ENCODE peak calls at places on chromosomes 7 and 10, in four cellular contexts. X is sigmoid colon, Z is WTC11, R is prostate gland. Y is an unnamed sample.

GRCh38 chr10:17213646-17214349 is 12.3 kb upstream of the TRDMT1 start:
- DNase-seq in Z (no peak), X (no peak), R (no peak), Y (no peak)

GRCh38 chr7:122550545-122550944 is 148.4 kb downstream of the RNF133 start:
- DNase-seq in R (no peak), Z (no peak), X (no peak), Y (no peak)

GRCh38 chr10:10126231-10126630 is 891.4 kb upstream of the CELF2 start:
- DNase-seq in Z (no peak), R (no peak), X (no peak), Y (no peak)

GRCh38 chr10:77214799-77215198 is 422.8 kb downstream of the KCNMA1 start:
- DNase-seq in X (no peak), R (no peak), Z (no peak), Y (no peak)

GRCh38 chr7:39130740-39131538 is 153.2 kb downstream of the POU6F2 start:
- DNase-seq in X (no peak), Z (no peak), R (no peak), Y (no peak)

GRCh38 chr7:133230591-133231194 is 22.2 kb upstream of the EXOC4 start:
- DNase-seq in X (no peak), R (peak), Z (peak), Y (no peak)

GRCh38 chr10:3412071-3412582 is 239.5 kb upstream of the PITRM1 start:
- DNase-seq in X (no peak), R (no peak), Z (no peak), Y (peak)

GRCh38 chr7:154503962-154504550 is 451.9 kb downstream of the DPP6 start:
- DNase-seq in R (no peak), Z (no peak), X (no peak), Y (no peak)

GRCh38 chr10:8902926-8903325 is 848.4 kb downstream of the GATA3 start:
- DNase-seq in X (no peak), R (no peak), Z (no peak), Y (no peak)

GRCh38 chr7:146768941-146769340 is 652.3 kb downstream of the CNTNAP2 start:
- DNase-seq in X (no peak), Z (no peak), R (no peak), Y (no peak)

GRCh38 chr10:1632141-1632540 is 105.2 kb downstream of the ADARB2 start:
- DNase-seq in Z (no peak), R (no peak), X (no peak), Y (no peak)

GRCh38 chr7:94223375-94224084 is 171.2 kb upstream of the COL1A2 start:
- DNase-seq in Z (peak), X (no peak), R (no peak), Y (no peak)

GRCh38 chr10:132298038-132298935 is 9.5 kb downstream of the STK32C start:
- DNase-seq in Z (no peak), X (peak), R (no peak), Y (peak)

GRCh38 chr7:106196460-106197021 is 84.4 kb upstream of the SYPL1 start:
- DNase-seq in R (no peak), Z (no peak), X (no peak), Y (no peak)

GRCh38 chr10:128324058-128324457 is 197.8 kb upstream of the MKI67 start:
- DNase-seq in X (no peak), R (peak), Z (peak), Y (no peak)

GRCh38 chr10:16116404-16117304 is 256.3 kb upstream of the MINDY3 start:
- DNase-seq in X (no peak), R (no peak), Z (peak), Y (no peak)

GRCh38 chr10:73182568-73182967 is 14.6 kb downstream of the FAM149B1 start:
- DNase-seq in R (no peak), X (no peak), Z (no peak), Y (no peak)

GRCh38 chr10:96863922-96864543 is 31.9 kb downstream of the LCOR start:
- DNase-seq in X (no peak), Z (no peak), R (peak), Y (no peak)

GRCh38 chr7:27899601-27900000 is 159.6 kb downstream of the TAX1BP1 start:
- DNase-seq in Z (no peak), R (no peak), X (no peak), Y (no peak)

GRCh38 chr7:123865517-123866117 is 20.6 kb downstream of the HYAL4 start:
- DNase-seq in R (peak), Z (peak), X (no peak), Y (no peak)

GRCh38 chr10:121113385-121113696 is 262.2 kb downstream of the WDR11 start:
- DNase-seq in X (no peak), Z (no peak), R (no peak), Y (no peak)

GRCh38 chr10:85548038-85548437 is 818.6 kb downstream of the GRID1 start:
- DNase-seq in X (no peak), Z (no peak), R (peak), Y (no peak)

GRCh38 chr7:74371381-74372059 is 82.2 kb upstream of the GTF2IRD1 start:
- DNase-seq in Z (peak), X (no peak), R (no peak), Y (no peak)

GRCh38 chr7:88354999-88355398 is 48.3 kb upstream of the STEAP4 start:
- DNase-seq in X (no peak), Z (no peak), R (no peak), Y (no peak)

GRCh38 chr7:92295391-92295790 is 49.6 kb downstream of the ANKIB1 start:
- DNase-seq in X (no peak), R (no peak), Z (no peak), Y (no peak)

GRCh38 chr7:16563281-16564022 is 36.8 kb downstream of the LRRC72 start:
- DNase-seq in R (no peak), X (no peak), Z (no peak), Y (no peak)

GRCh38 chr10:93893646-93894515 is at the start of gene SLC35G1:
- DNase-seq in X (peak), R (peak), Z (peak), Y (no peak)

GRCh38 chr7:93148135-93148534 is at the start of gene SAMD9L:
- DNase-seq in R (no peak), X (no peak), Z (no peak), Y (no peak)

GRCh38 chr7:42237891-42238531 is 1.0 kb upstream of the GLI3 start:
- DNase-seq in R (peak), X (peak), Z (peak), Y (no peak)

GRCh38 chr7:47347986-47348385 is 233.9 kb downstream of the TNS3 start:
- DNase-seq in R (no peak), X (no peak), Z (no peak), Y (no peak)

GRCh38 chr7:81776159-81776558 is 6.3 kb upstream of the HGF start:
- DNase-seq in X (no peak), Z (no peak), R (no peak), Y (no peak)

GRCh38 chr7:90661290-90662151 is 65.4 kb downstream of the CDK14 start:
- DNase-seq in X (no peak), R (no peak), Z (no peak), Y (no peak)

GRCh38 chr10:35270100-35270499 is 66.2 kb upstream of the CCNY start:
- DNase-seq in X (no peak), Z (no peak), R (no peak), Y (no peak)

GRCh38 chr7:1144269-1144771 is 15.7 kb downstream of the ZFAND2A start:
- DNase-seq in X (peak), Z (no peak), R (peak), Y (peak)
- TF ChIP-seq CTCF in X (no peak), Z (no peak), R (no peak), Y (peak)

GRCh38 chr7:139046143-139046542 is 10.3 kb upstream of the ZC3HAV1L start:
- DNase-seq in Z (no peak), X (no peak), R (no peak), Y (no peak)
- TF ChIP-seq CTCF in Z (no peak), X (no peak), R (no peak), Y (no peak)

GRCh38 chr7:29810297-29810696 is 4.0 kb downstream of the WIPF3 start:
- DNase-seq in X (no peak), Z (no peak), R (no peak), Y (no peak)

GRCh38 chr7:29809533-29810155 is 3.3 kb downstream of the WIPF3 start:
- DNase-seq in X (no peak), Z (no peak), R (no peak), Y (no peak)

GRCh38 chr7:29810813-29811482 is 4.6 kb downstream of the WIPF3 start:
- DNase-seq in X (no peak), Z (no peak), R (no peak), Y (no peak)

GRCh38 chr7:29812185-29812876 is 6.0 kb downstream of the WIPF3 start:
- DNase-seq in Z (no peak), R (no peak), X (no peak), Y (no peak)

DNA sequence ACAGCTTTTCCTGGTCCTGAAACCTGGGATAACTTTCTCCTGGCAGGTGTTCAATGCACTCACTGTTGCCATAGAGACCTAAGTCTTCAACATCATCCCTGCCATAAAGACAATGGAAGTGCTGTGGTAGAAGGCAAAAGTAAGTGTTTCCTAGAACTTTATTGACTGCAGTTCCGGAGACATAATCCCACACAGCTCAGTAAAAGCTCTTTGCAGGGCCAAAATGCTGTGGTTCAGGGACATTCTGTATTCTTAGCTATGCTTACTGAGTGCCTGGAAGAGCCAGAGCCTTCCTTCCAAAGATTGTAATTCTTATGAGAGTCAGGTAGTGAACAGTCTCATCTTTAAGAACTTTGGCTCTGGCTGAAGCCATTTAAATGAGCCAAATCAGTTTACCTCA is 5.3 kb downstream of the WIPF3 start:
- DNase-seq in X (no peak), Z (no peak), R (no peak), Y (no peak)
- TF ChIP-seq CTCF in X (no peak), Z (no peak), R (no peak), Y (no peak)

DNA sequence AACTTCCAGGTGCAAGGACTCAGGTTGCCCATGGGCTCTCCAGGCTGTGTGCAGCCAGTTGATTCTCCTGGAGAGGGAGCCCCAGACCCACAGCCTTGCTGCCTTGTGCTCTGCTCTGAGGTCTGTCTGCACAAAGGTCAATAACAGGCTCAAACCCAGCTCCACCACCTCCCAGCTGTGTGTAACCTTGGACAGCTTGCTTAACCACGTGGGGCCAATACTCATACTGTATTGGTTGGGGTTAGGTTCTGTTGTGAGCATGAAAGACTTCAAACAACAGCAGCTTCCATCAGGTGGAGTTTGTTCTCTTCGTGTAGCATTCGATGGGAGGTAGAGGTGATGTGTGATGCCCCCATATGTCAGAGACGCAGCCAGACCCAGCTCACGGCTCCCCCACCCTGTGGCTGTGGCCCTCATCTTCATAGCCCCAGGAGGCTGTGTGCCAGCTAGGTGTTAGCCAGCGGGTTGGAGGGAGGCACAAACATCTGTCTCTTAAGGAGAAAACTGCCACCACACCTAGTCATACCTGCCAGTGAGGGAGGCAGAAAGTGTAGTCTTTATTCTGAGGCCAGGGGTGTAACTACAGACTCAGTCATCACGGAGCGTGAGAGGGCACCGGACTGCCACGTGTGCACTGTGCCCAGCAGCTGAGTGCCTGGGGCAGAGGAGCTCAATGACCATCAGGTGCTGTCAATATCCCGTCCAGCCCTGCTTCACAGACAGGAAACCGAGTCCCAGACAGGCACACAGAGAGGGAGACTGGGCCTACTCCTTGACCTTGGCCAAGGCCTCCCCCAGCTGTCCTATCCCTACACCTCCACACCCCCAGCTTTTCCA is 8.0 kb upstream of the POLD2 start:
- DNase-seq in R (no peak), Z (peak), X (no peak), Y (peak)
- TF ChIP-seq CTCF in R (no peak), Z (no peak), X (no peak), Y (peak)

GRCh38 chr7:78607099-78607498 is 808.5 kb downstream of the PHTF2 start:
- DNase-seq in X (no peak), Z (peak), R (no peak), Y (no peak)
- TF ChIP-seq CTCF in X (no peak), Z (peak), R (no peak), Y (peak)